ENCODE peak calls at places on chromosomes 2 and 18, in nine cellular contexts. L is skeletal muscle cell; X is activated naive CD8-positive, alpha-beta T cell treated with anti-CD3 and anti-CD28 coated beads, Interleukin-2, amount 10 ng/mL, durations not matched to agents 7 days and 5 days; P is HepG2; J is pancreas; R is dermis blood vessel endothelial cell; Z is iPS DF 6.9; N is right lobe of liver; K is renal cortical epithelial cell. A is an unnamed sample.

GRCh38 chr2:189517847-189518535 is 62.6 kb downstream of the SLC40A1 start:
- DNase-seq in L (peak), X (no peak), P (no peak), J (no peak), R (no peak), Z (no peak), N (no peak), K (peak), A (no peak)

GRCh38 chr2:150866431-150866830 is 379.0 kb upstream of the RND3 start:
- DNase-seq in L (no peak), X (no peak), P (no peak), J (no peak), R (no peak), Z (no peak), N (no peak), K (no peak), A (no peak)

GRCh38 chr2:156339110-156339847 is 6.8 kb upstream of the NR4A2 start:
- DNase-seq in L (no peak), X (no peak), P (no peak), J (no peak), R (peak), Z (no peak), N (no peak), K (no peak), A (no peak)

GRCh38 chr2:43178602-43179542 is 47.5 kb downstream of the ZFP36L2 start:
- DNase-seq in L (peak), X (no peak), P (peak), J (peak), R (peak), Z (no peak), N (peak), K (peak), A (peak)

GRCh38 chr2:33709986-33710385 is 110.9 kb upstream of the FAM98A start:
- DNase-seq in L (no peak), X (no peak), P (no peak), J (no peak), R (peak), Z (no peak), N (no peak), K (no peak), A (no peak)

GRCh38 chr2:28751956-28752607 is 452 bp downstream of the PPP1CB start:
- DNase-seq in L (no peak), X (no peak), P (no peak), J (no peak), R (peak), Z (peak), N (no peak), K (no peak), A (no peak)

GRCh38 chr2:105125428-105125827 is 87.6 kb downstream of the MRPS9 start:
- DNase-seq in L (no peak), X (no peak), P (peak), J (no peak), R (peak), Z (no peak), N (no peak), K (no peak), A (no peak)

GRCh38 chr2:197233473-197233872 is 77.1 kb downstream of the ANKRD44 start:
- DNase-seq in L (no peak), X (no peak), P (no peak), J (no peak), R (no peak), Z (no peak), N (no peak), K (peak), A (no peak)

GRCh38 chr2:203413796-203414195 is 85.6 kb downstream of the ABI2 start:
- DNase-seq in L (no peak), X (no peak), P (no peak), J (no peak), R (peak), Z (no peak), N (no peak), K (no peak), A (no peak)

GRCh38 chr18:75124967-75125358 is 84.0 kb downstream of the PTGR3 start:
- DNase-seq in L (no peak), X (no peak), P (no peak), J (no peak), R (no peak), Z (no peak), N (no peak), K (no peak), A (peak)

GRCh38 chr2:232365621-232366321 is 12.8 kb upstream of the ALPP start:
- DNase-seq in L (no peak), X (peak), P (peak), J (no peak), R (peak), Z (no peak), N (peak), K (peak), A (peak)

GRCh38 chr18:36579311-36579710 is 249.5 kb downstream of the TPGS2 start:
- DNase-seq in L (no peak), X (no peak), P (no peak), J (no peak), R (no peak), Z (no peak), N (no peak), K (no peak), A (no peak)

GRCh38 chr2:232367591-232368233 is 10.8 kb upstream of the ALPP start:
- DNase-seq in L (no peak), X (peak), P (peak), J (no peak), R (peak), Z (no peak), N (no peak), K (no peak), A (no peak)

GRCh38 chr2:1990724-1991123 is 246.4 kb upstream of the PXDN start:
- DNase-seq in L (no peak), X (no peak), P (no peak), J (peak), R (peak), Z (no peak), N (no peak), K (no peak), A (peak)

GRCh38 chr2:72325592-72326422 is 178.1 kb upstream of the CYP26B1 start:
- DNase-seq in L (no peak), X (no peak), P (peak), J (no peak), R (peak), Z (peak), N (no peak), K (no peak), A (peak)

GRCh38 chr2:43469094-43469493 is 126.7 kb downstream of the THADA start:
- DNase-seq in L (no peak), X (no peak), P (peak), J (no peak), R (no peak), Z (no peak), N (no peak), K (no peak), A (no peak)

GRCh38 chr2:64568836-64569235 is 44.7 kb downstream of the AFTPH start:
- DNase-seq in L (no peak), X (no peak), P (peak), J (no peak), R (no peak), Z (no peak), N (no peak), K (peak), A (no peak)

GRCh38 chr2:156826342-156826933 is 390.3 kb downstream of the GPD2 start:
- DNase-seq in L (peak), X (no peak), P (no peak), J (no peak), R (no peak), Z (no peak), N (no peak), K (peak), A (no peak)

GRCh38 chr18:59139291-59139614 is 431 bp upstream of the SEC11C start:
- DNase-seq in L (peak), X (peak), P (peak), J (peak), R (peak), Z (peak), N (peak), K (peak), A (peak)

GRCh38 chr2:119736021-119736420 is 23.7 kb upstream of the PTPN4 start:
- DNase-seq in L (no peak), X (no peak), P (no peak), J (no peak), R (no peak), Z (no peak), N (no peak), K (no peak), A (no peak)

GRCh38 chr2:212154392-212154791 is 384.2 kb downstream of the ERBB4 start:
- DNase-seq in L (no peak), X (no peak), P (no peak), J (no peak), R (no peak), Z (no peak), N (no peak), K (no peak), A (no peak)

GRCh38 chr2:180657054-180657453 is 323.4 kb upstream of the UBE2E3 start:
- DNase-seq in L (no peak), X (no peak), P (no peak), J (no peak), R (no peak), Z (no peak), N (no peak), K (peak), A (no peak)

GRCh38 chr2:57465067-57465466 is 581.5 kb upstream of the VRK2 start:
- DNase-seq in L (no peak), X (no peak), P (no peak), J (no peak), R (no peak), Z (no peak), N (no peak), K (no peak), A (no peak)

GRCh38 chr2:40240067-40240466 is 211.8 kb downstream of the SLC8A1 start:
- DNase-seq in L (peak), X (no peak), P (no peak), J (peak), R (peak), Z (no peak), N (no peak), K (peak), A (peak)

GRCh38 chr18:57429607-57430165 is 5.5 kb upstream of the ONECUT2 start:
- DNase-seq in L (no peak), X (no peak), P (no peak), J (no peak), R (no peak), Z (no peak), N (no peak), K (no peak), A (no peak)

GRCh38 chr18:68263481-68263880 is 451.4 kb downstream of the TMX3 start:
- DNase-seq in L (peak), X (no peak), P (no peak), J (no peak), R (no peak), Z (no peak), N (no peak), K (peak), A (no peak)

GRCh38 chr2:20625491-20625919 is 25.4 kb downstream of the HS1BP3 start:
- DNase-seq in L (no peak), X (no peak), P (no peak), J (no peak), R (no peak), Z (no peak), N (peak), K (no peak), A (no peak)

GRCh38 chr18:61474918-61475317 is 141.7 kb downstream of the CDH20 start:
- DNase-seq in L (no peak), X (no peak), P (no peak), J (no peak), R (no peak), Z (no peak), N (no peak), K (no peak), A (no peak)

GRCh38 chr18:48990497-48991298 is 39.9 kb upstream of the SMAD7 start:
- DNase-seq in L (no peak), X (no peak), P (peak), J (no peak), R (peak), Z (no peak), N (no peak), K (peak), A (no peak)

A was measured in left lobe of liver.